ENCODE peak calls at places on chromosomes 5 and 9, in four cellular contexts. R is lower lobe of right lung, F is esophagus squamous epithelium, D is left ventricle myocardium inferior. N is an unnamed sample. For H3K4me1 and H3K9me3, the result is how much of the 10 kb centered on the place peaks cover.

GRCh38 chr5:132434391-132434790 is 56.2 kb downstream of the IRF1 start:
- DNase-seq in R (no peak), F (no peak), D (no peak), N (no peak)

GRCh38 chr5:115542651-115543364 is 1.8 kb downstream of the FEM1C start:
- DNase-seq in F (no peak), R (no peak), D (no peak), N (no peak)

GRCh38 chr9:109301012-109301411 is 19.8 kb downstream of the EPB41L4B start:
- DNase-seq in F (no peak), D (no peak), R (no peak), N (no peak)

GRCh38 chr9:277595-278330 is 63.1 kb downstream of the DOCK8 start:
- DNase-seq in F (no peak), D (no peak), R (no peak), N (no peak)

GRCh38 chr5:132475531-132475930 is 15.0 kb downstream of the IRF1 start:
- DNase-seq in R (no peak), D (no peak), F (no peak), N (no peak)

GRCh38 chr9:3708751-3709150 is 182.9 kb upstream of the RFX3 start:
- DNase-seq in F (no peak), R (no peak), D (no peak), N (no peak)

GRCh38 chr5:37789991-37790390 is 49.9 kb downstream of the GDNF start:
- DNase-seq in D (no peak), R (no peak), F (no peak), N (no peak)

GRCh38 chr5:124060413-124061095 is 548.6 kb downstream of the CSNK1G3 start:
- DNase-seq in D (no peak), R (no peak), F (no peak), N (no peak)

GRCh38 chr9:111078391-111079038 is 40.2 kb upstream of the LPAR1 start:
- DNase-seq in F (no peak), D (no peak), R (no peak), N (no peak)

GRCh38 chr5:96743805-96744559 is 63.8 kb downstream of the ERAP1 start:
- DNase-seq in R (no peak), F (no peak), D (no peak), N (no peak)

GRCh38 chr5:31232273-31232888 is 38.9 kb downstream of the CDH6 start:
- DNase-seq in R (no peak), F (no peak), D (no peak), N (no peak)

GRCh38 chr5:74953601-74953960 is 87.4 kb upstream of the FAM169A start:
- DNase-seq in R (no peak), D (no peak), F (no peak), N (no peak)

GRCh38 chr5:169637856-169638190 is 748 bp downstream of the DOCK2 start:
- DNase-seq in D (peak), R (peak), F (no peak), N (no peak)

GRCh38 chr5:53482717-53483638 is 2.5 kb downstream of the FST start:
- DNase-seq in R (peak), D (peak), F (no peak), N (no peak)

GRCh38 chr5:21810737-21811316 is 1042.3 kb downstream of the CDH12 start:
- DNase-seq in F (no peak), R (no peak), D (no peak), N (no peak)

GRCh38 chr9:71384343-71384742 is 262.9 kb upstream of the TRPM3 start:
- DNase-seq in R (no peak), F (no peak), D (no peak), N (no peak)

GRCh38 chr9:137642892-137643291 is 24.1 kb downstream of the EHMT1 start:
- DNase-seq in R (no peak), D (no peak), F (no peak), N (no peak)

GRCh38 chr5:73233053-73233460 is 60.1 kb downstream of the TMEM174 start:
- DNase-seq in F (no peak), R (no peak), D (no peak), N (no peak)

GRCh38 chr9:17003576-17004240 is 131.1 kb upstream of the CNTLN start:
- DNase-seq in D (no peak), F (no peak), R (no peak), N (no peak)

GRCh38 chr5:127702913-127703575 is at the start of gene CCDC192:
- DNase-seq in R (no peak), F (no peak), D (no peak), N (no peak)

GRCh38 chr9:4821994-4822544 is 29.3 kb downstream of the RCL1 start:
- DNase-seq in R (no peak), D (no peak), F (no peak), N (no peak)

GRCh38 chr9:128731093-128731492 is 7.2 kb upstream of the ZDHHC12 start:
- DNase-seq in R (no peak), F (no peak), D (no peak), N (no peak)

GRCh38 chr5:60377826-60378225 is 322.1 kb downstream of the DEPDC1B start:
- DNase-seq in D (no peak), F (no peak), R (no peak), N (no peak)

GRCh38 chr5:115179959-115180709 is 10.4 kb upstream of the TRIM36 start:
- DNase-seq in D (no peak), F (no peak), R (no peak), N (no peak)

GRCh38 chr5:2439608-2440007 is 311.9 kb downstream of the IRX2 start:
- DNase-seq in D (no peak), F (no peak), R (no peak), N (no peak)

GRCh38 chr9:109961579-109961978 is 181.6 kb downstream of the PALM2AKAP2 start:
- DNase-seq in F (no peak), D (no peak), R (no peak), N (no peak)

GRCh38 chr5:17289681-17290619 is 72.5 kb downstream of the BASP1 start:
- DNase-seq in D (no peak), F (no peak), R (no peak), N (no peak)

GRCh38 chr5:80231243-80231642 is 24.6 kb downstream of the SERINC5 start:
- DNase-seq in R (no peak), D (no peak), F (no peak), N (no peak)

GRCh38 chr5:112228672-112229071 is 190.4 kb downstream of the EPB41L4A start:
- DNase-seq in R (peak), F (no peak), D (peak), N (peak)

GRCh38 chr5:112232651-112233050 is 186.4 kb downstream of the EPB41L4A start:
- DNase-seq in R (no peak), F (no peak), D (no peak), N (no peak)

GRCh38 chr5:112226215-112226614 is 192.9 kb downstream of the EPB41L4A start:
- DNase-seq in F (no peak), R (no peak), D (no peak), N (no peak)

GRCh38 chr5:112234000-112234399 is 185.1 kb downstream of the EPB41L4A start:
- DNase-seq in F (no peak), D (no peak), R (no peak), N (no peak)

DNA sequence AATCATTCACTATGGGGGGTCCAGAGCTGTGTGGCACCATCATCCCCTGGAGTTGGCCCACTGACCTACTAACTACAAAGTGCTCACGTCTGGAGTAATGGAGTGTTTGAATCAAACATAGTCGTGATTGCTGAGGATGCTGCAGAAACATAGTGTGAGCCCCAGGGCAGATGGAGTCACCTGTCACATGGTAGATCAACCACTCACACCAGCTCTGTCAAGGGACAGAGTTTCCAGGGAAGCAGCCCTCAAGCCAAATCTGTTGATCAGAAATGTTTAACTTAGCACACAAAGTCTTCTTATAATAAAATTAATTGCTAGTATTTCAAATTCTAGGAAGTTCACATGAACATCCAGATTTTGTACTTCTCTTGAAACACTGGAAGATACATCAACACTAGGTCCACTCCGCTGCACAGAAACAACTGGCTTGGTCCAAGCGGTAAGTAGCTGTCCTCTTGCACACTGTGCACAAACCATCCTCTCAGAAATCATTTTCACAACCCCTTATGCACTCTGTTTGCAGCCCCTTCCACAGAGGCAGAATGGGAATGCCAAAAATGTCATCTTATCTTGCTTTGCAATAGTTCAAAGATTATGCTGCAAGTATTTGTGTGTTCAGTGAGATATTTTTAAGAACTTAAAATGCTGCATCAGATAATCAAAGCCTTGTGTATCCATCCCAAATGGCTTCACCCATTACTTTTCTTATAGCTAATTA is 191.0 kb downstream of the EPB41L4A start:
- DNase-seq in R (no peak), D (no peak), F (no peak), N (no peak)
- H3K4me1 ChIP-seq in R (under half), D (under half), F (under half), N (under half)

GRCh38 chr9:126631254-126631653 is 17.5 kb downstream of the LMX1B start:
- DNase-seq in D (no peak), F (no peak), R (no peak), N (no peak)

GRCh38 chr9:126626117-126627022 is 12.6 kb downstream of the LMX1B start:
- DNase-seq in D (no peak), F (no peak), R (no peak), N (no peak)

GRCh38 chr9:126628146-126628545 is 14.4 kb downstream of the LMX1B start:
- DNase-seq in F (no peak), R (no peak), D (no peak), N (no peak)

GRCh38 chr9:126630458-126631237 is 16.9 kb downstream of the LMX1B start:
- DNase-seq in F (no peak), D (no peak), R (no peak), N (no peak)

DNA sequence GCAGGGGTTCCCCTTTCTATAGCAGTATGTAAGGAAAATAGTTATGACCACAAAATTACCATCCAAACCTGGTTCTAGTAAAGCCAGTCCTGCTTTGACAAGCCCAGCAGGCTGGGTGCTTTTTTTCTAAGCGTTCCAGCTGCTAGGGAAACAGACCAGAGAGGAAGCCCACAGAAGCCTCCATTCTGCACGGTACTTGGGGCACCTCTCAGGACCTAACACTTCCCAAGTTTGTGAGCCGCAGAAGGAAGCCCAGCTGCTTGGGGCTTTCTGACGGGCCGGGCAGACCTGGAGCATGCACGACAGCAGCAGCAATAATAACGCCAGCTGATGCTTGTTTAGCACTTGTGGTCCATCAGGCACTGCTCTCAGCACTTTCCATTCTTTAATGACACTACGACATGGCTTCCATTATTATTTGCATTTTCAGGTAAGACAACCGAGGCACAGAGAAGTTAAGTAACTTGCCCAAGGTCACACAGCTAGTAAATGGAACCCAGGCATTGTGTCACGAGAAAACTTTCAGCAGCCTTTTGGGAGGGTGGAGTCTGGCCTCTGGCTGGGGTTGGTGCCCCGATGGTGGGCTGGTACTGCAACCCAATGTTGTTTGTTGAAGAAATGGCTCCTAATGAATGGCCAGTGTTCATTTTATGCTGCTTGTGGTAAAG is 15.4 kb downstream of the LMX1B start:
- DNase-seq in R (no peak), D (no peak), F (no peak), N (no peak)
- H3K9me3 ChIP-seq in R (under half), D (under half), F (under half), N (under half)

GRCh38 chr5:142767925-142768324 is 2.3 kb upstream of the ARHGAP26 start:
- DNase-seq in R (no peak), D (no peak), F (no peak), N (no peak)

GRCh38 chr5:142772766-142773293 is 2.7 kb downstream of the ARHGAP26 start:
- DNase-seq in F (no peak), R (no peak), D (no peak), N (no peak)

GRCh38 chr5:142770650-142771609 is 753 bp downstream of the ARHGAP26 start:
- DNase-seq in R (peak), D (peak), F (no peak), N (no peak)

GRCh38 chr5:142769251-142769792 is 855 bp upstream of the ARHGAP26 start:
- DNase-seq in F (no peak), D (no peak), R (no peak), N (no peak)

GRCh38 chr5:142769793-142770649 is at the start of gene ARHGAP26:
- DNase-seq in F (peak), R (peak), D (peak), N (peak)
- TF ChIP-seq CTCF in F (no peak), R (peak), D (peak), N (no peak)

DNA sequence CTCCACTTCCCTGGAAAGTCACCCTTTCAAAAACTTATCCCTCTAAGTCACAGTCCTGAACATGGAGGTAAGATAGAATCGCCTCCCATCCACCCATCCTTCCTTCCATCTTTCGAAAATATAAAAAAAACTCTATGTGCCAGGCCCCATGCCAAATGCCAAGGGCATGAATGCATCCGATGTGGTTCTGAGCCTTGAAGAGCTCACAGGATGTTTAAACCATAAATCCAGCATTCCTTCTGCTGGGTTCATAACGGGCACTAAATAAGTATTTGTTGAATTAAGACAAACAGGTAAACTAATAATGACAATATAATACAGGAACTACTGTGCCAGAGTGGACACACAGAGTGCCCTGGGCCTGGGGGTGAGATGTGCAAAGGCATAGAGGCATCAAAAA is 147.3 kb downstream of the TTLL11 start:
- DNase-seq in R (no peak), F (no peak), D (no peak), N (no peak)
- H3K4me1 ChIP-seq in R (under half), F (under half), D (under half), N (under half)

GRCh38 chr5:8961956-8962355 is 583.9 kb downstream of the SEMA5A start:
- DNase-seq in D (no peak), R (no peak), F (no peak), N (no peak)

GRCh38 chr5:8956659-8957058 is 589.2 kb downstream of the SEMA5A start:
- DNase-seq in D (no peak), F (no peak), R (no peak), N (no peak)

GRCh38 chr5:8958602-8959001 is 587.3 kb downstream of the SEMA5A start:
- DNase-seq in F (no peak), D (no peak), R (no peak), N (no peak)

DNA sequence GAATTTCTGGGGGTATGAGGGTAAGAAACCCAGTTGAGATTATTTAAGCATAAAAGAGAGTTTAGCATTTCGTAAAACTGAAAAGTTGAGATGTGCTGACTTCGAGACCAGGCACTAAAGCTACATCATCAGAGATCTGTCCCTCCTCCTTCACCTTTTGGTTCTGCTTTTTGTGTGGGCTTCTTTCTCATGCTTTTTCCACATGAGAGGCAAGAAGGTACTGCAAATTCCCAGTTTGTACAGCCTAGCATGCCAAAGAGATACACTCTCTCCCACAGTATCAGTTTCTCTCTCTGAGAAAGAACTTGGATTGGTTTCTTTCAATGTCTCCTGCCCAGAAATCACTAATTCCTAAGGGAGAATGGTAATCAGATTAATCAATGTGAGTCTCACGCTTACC is 584.7 kb downstream of the SEMA5A start:
- DNase-seq in D (no peak), F (no peak), R (no peak), N (no peak)
- H3K9me3 ChIP-seq in D (under half), F (under half), R (under half), N (under half)

DNA sequence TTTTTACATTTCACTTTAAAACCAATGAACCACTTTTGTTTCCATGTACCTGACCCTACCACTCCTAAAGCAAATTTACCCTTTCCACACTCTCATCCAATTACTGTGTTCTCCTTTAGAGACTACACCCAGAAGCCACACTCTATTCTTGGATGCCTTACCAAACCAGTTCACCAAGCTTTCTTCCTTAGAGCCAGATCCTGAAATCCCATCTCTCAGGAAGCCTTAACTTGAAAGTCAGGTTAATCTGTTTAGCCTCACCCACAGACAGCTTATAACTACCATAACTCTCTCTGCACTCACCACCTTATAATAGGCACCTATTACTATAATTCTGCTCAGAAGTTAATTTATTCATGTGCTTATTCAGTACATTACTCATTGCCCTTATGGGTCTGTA is 4.3 kb downstream of the CSNK1A1 start:
- DNase-seq in F (no peak), D (no peak), R (no peak), N (no peak)
- TF ChIP-seq CTCF in F (no peak), D (no peak), R (no peak), N (no peak)

N was measured in thoracic aorta.